ENCODE peak calls at places on chromosomes 2 and 18, in six cellular contexts. One of them, this sample, is unnamed.

GRCh38 chr18:48136051-48136543 is 205.6 kb upstream of the SMAD2 start:
- DNase-seq in epithelial cell of esophagus: no peak
- DNase-seq in SIG-M5: no peak
- DNase-seq in skeletal muscle cell: no peak
- DNase-seq in CD4-positive, alpha-beta T cell: no peak
- DNase-seq in stimulated activated CD8-positive, alpha-beta memory T cell treated with anti-CD3 and anti-CD28 coated beads, Interleukin-15, amount 100 ng/mL, for 24 hours: no peak
- DNase-seq in this sample: no peak

GRCh38 chr18:40553029-40553428 is 1402.0 kb upstream of the PIK3C3 start:
- DNase-seq in stimulated activated CD8-positive, alpha-beta memory T cell treated with anti-CD3 and anti-CD28 coated beads, Interleukin-15, amount 100 ng/mL, for 24 hours: no peak
- DNase-seq in epithelial cell of esophagus: peak
- DNase-seq in skeletal muscle cell: no peak
- DNase-seq in SIG-M5: no peak
- DNase-seq in CD4-positive, alpha-beta T cell: no peak
- DNase-seq in this sample: no peak

GRCh38 chr2:38128653-38129052 is 52.7 kb upstream of the CYP1B1 start:
- DNase-seq in SIG-M5: peak
- DNase-seq in skeletal muscle cell: no peak
- DNase-seq in epithelial cell of esophagus: no peak
- DNase-seq in stimulated activated CD8-positive, alpha-beta memory T cell treated with anti-CD3 and anti-CD28 coated beads, Interleukin-15, amount 100 ng/mL, for 24 hours: no peak
- DNase-seq in CD4-positive, alpha-beta T cell: no peak
- DNase-seq in this sample: peak

GRCh38 chr2:54059504-54059903 is 55.9 kb upstream of the ACYP2 start:
- DNase-seq in epithelial cell of esophagus: peak
- DNase-seq in skeletal muscle cell: no peak
- DNase-seq in stimulated activated CD8-positive, alpha-beta memory T cell treated with anti-CD3 and anti-CD28 coated beads, Interleukin-15, amount 100 ng/mL, for 24 hours: no peak
- DNase-seq in CD4-positive, alpha-beta T cell: no peak
- DNase-seq in SIG-M5: no peak
- DNase-seq in this sample: no peak

GRCh38 chr18:62808116-62808515 is 92.8 kb downstream of the PHLPP1 start:
- DNase-seq in SIG-M5: no peak
- DNase-seq in skeletal muscle cell: no peak
- DNase-seq in stimulated activated CD8-positive, alpha-beta memory T cell treated with anti-CD3 and anti-CD28 coated beads, Interleukin-15, amount 100 ng/mL, for 24 hours: no peak
- DNase-seq in CD4-positive, alpha-beta T cell: no peak
- DNase-seq in epithelial cell of esophagus: no peak
- DNase-seq in this sample: no peak

GRCh38 chr2:230043025-230043424 is 25.7 kb downstream of the SLC16A14 start:
- DNase-seq in skeletal muscle cell: no peak
- DNase-seq in SIG-M5: no peak
- DNase-seq in stimulated activated CD8-positive, alpha-beta memory T cell treated with anti-CD3 and anti-CD28 coated beads, Interleukin-15, amount 100 ng/mL, for 24 hours: no peak
- DNase-seq in epithelial cell of esophagus: no peak
- DNase-seq in CD4-positive, alpha-beta T cell: no peak
- DNase-seq in this sample: no peak

GRCh38 chr18:35215026-35215425 is 25.8 kb upstream of the ZNF397 start:
- DNase-seq in epithelial cell of esophagus: no peak
- DNase-seq in skeletal muscle cell: no peak
- DNase-seq in SIG-M5: no peak
- DNase-seq in stimulated activated CD8-positive, alpha-beta memory T cell treated with anti-CD3 and anti-CD28 coated beads, Interleukin-15, amount 100 ng/mL, for 24 hours: no peak
- DNase-seq in CD4-positive, alpha-beta T cell: no peak
- DNase-seq in this sample: no peak

GRCh38 chr2:3285901-3286645 is 91.5 kb downstream of the EIPR1 start:
- DNase-seq in epithelial cell of esophagus: peak
- DNase-seq in CD4-positive, alpha-beta T cell: no peak
- DNase-seq in skeletal muscle cell: no peak
- DNase-seq in stimulated activated CD8-positive, alpha-beta memory T cell treated with anti-CD3 and anti-CD28 coated beads, Interleukin-15, amount 100 ng/mL, for 24 hours: no peak
- DNase-seq in SIG-M5: no peak
- DNase-seq in this sample: no peak

GRCh38 chr2:45007961-45008295 is 1.3 kb downstream of the SIX2 start:
- DNase-seq in skeletal muscle cell: no peak
- DNase-seq in CD4-positive, alpha-beta T cell: no peak
- DNase-seq in epithelial cell of esophagus: no peak
- DNase-seq in stimulated activated CD8-positive, alpha-beta memory T cell treated with anti-CD3 and anti-CD28 coated beads, Interleukin-15, amount 100 ng/mL, for 24 hours: no peak
- DNase-seq in SIG-M5: no peak
- DNase-seq in this sample: no peak

GRCh38 chr2:46857871-46858696 is 57.5 kb downstream of the MCFD2 start:
- DNase-seq in skeletal muscle cell: no peak
- DNase-seq in CD4-positive, alpha-beta T cell: no peak
- DNase-seq in epithelial cell of esophagus: no peak
- DNase-seq in stimulated activated CD8-positive, alpha-beta memory T cell treated with anti-CD3 and anti-CD28 coated beads, Interleukin-15, amount 100 ng/mL, for 24 hours: no peak
- DNase-seq in SIG-M5: no peak
- DNase-seq in this sample: peak

GRCh38 chr2:179860255-179861026 is 971 bp downstream of the ZNF385B start:
- DNase-seq in CD4-positive, alpha-beta T cell: no peak
- DNase-seq in skeletal muscle cell: no peak
- DNase-seq in SIG-M5: no peak
- DNase-seq in stimulated activated CD8-positive, alpha-beta memory T cell treated with anti-CD3 and anti-CD28 coated beads, Interleukin-15, amount 100 ng/mL, for 24 hours: no peak
- DNase-seq in epithelial cell of esophagus: no peak
- DNase-seq in this sample: no peak

GRCh38 chr2:158305501-158305900 is 151.1 kb downstream of the CCDC148 start:
- DNase-seq in CD4-positive, alpha-beta T cell: no peak
- DNase-seq in skeletal muscle cell: no peak
- DNase-seq in stimulated activated CD8-positive, alpha-beta memory T cell treated with anti-CD3 and anti-CD28 coated beads, Interleukin-15, amount 100 ng/mL, for 24 hours: no peak
- DNase-seq in SIG-M5: no peak
- DNase-seq in epithelial cell of esophagus: peak
- DNase-seq in this sample: no peak

GRCh38 chr2:217910875-217911212 is 92.0 kb downstream of the TNS1 start:
- DNase-seq in CD4-positive, alpha-beta T cell: no peak
- DNase-seq in skeletal muscle cell: no peak
- DNase-seq in stimulated activated CD8-positive, alpha-beta memory T cell treated with anti-CD3 and anti-CD28 coated beads, Interleukin-15, amount 100 ng/mL, for 24 hours: no peak
- DNase-seq in epithelial cell of esophagus: no peak
- DNase-seq in SIG-M5: no peak
- DNase-seq in this sample: no peak

GRCh38 chr2:20621366-20622295 is 29.3 kb downstream of the HS1BP3 start:
- DNase-seq in stimulated activated CD8-positive, alpha-beta memory T cell treated with anti-CD3 and anti-CD28 coated beads, Interleukin-15, amount 100 ng/mL, for 24 hours: no peak
- DNase-seq in skeletal muscle cell: no peak
- DNase-seq in epithelial cell of esophagus: no peak
- DNase-seq in SIG-M5: no peak
- DNase-seq in CD4-positive, alpha-beta T cell: no peak
- DNase-seq in this sample: no peak

GRCh38 chr18:7370812-7371211 is 139.9 kb downstream of the LRRC30 start:
- DNase-seq in skeletal muscle cell: no peak
- DNase-seq in CD4-positive, alpha-beta T cell: no peak
- DNase-seq in SIG-M5: no peak
- DNase-seq in stimulated activated CD8-positive, alpha-beta memory T cell treated with anti-CD3 and anti-CD28 coated beads, Interleukin-15, amount 100 ng/mL, for 24 hours: no peak
- DNase-seq in epithelial cell of esophagus: peak
- DNase-seq in this sample: no peak